ENCODE peak calls at places on chromosomes 16 and 17, in five cellular contexts. U, A, C, W and T are unnamed samples. For H3K4me1, the result is how much of the 10 kb centered on the place peaks cover.

GRCh38 chr16:20873331-20873730 is 26.8 kb downstream of the DCUN1D3 start:
- DNase-seq in U (no peak), A (no peak), C (no peak), W (no peak), T (no peak)

GRCh38 chr17:66523378-66524174 is 221.2 kb downstream of the PRKCA start:
- DNase-seq in U (no peak), A (no peak), C (no peak), W (no peak), T (no peak)

GRCh38 chr16:51408357-51408756 is 257.3 kb upstream of the SALL1 start:
- DNase-seq in U (no peak), A (no peak), C (no peak), W (no peak), T (no peak)

GRCh38 chr16:10509534-10510025 is 70.8 kb downstream of the EMP2 start:
- DNase-seq in U (peak), A (peak), C (peak), W (no peak), T (no peak)

GRCh38 chr16:21190599-21190998 is 20.8 kb downstream of the ZP2 start:
- DNase-seq in U (no peak), A (no peak), C (peak), W (no peak), T (no peak)

GRCh38 chr16:59886021-59886420 is 1151.9 kb upstream of the GOT2 start:
- DNase-seq in U (peak), A (no peak), C (no peak), W (no peak), T (no peak)

GRCh38 chr17:40425741-40426140 is 8.0 kb upstream of the TOP2A start:
- DNase-seq in U (no peak), A (peak), C (no peak), W (no peak), T (peak)

GRCh38 chr17:27478901-27479531 is 22.8 kb downstream of the KSR1 start:
- DNase-seq in U (no peak), A (no peak), C (no peak), W (no peak), T (no peak)

GRCh38 chr16:77037696-77038347 is 153.2 kb upstream of the MON1B start:
- DNase-seq in U (no peak), A (peak), C (no peak), W (no peak), T (no peak)

GRCh38 chr17:11803226-11803625 is 194.0 kb downstream of the ZNF18 start:
- DNase-seq in U (no peak), A (no peak), C (no peak), W (no peak), T (no peak)

GRCh38 chr17:83128306-83129240 is 49.2 kb downstream of the METRNL start:
- DNase-seq in U (no peak), A (peak), C (no peak), W (peak), T (peak)

GRCh38 chr17:6574689-6575595 is 18.6 kb upstream of the PITPNM3 start:
- DNase-seq in U (peak), A (no peak), C (no peak), W (no peak), T (peak)

GRCh38 chr17:68384941-68385340 is 72.4 kb downstream of the WIPI1 start:
- DNase-seq in U (no peak), A (no peak), C (no peak), W (no peak), T (no peak)

GRCh38 chr17:65954148-65954449 is 237.8 kb downstream of the CEP112 start:
- DNase-seq in U (no peak), A (no peak), C (no peak), W (no peak), T (no peak)

GRCh38 chr17:42563543-42563942 is 1.6 kb downstream of the COASY start:
- DNase-seq in U (no peak), A (no peak), C (no peak), W (no peak), T (no peak)

GRCh38 chr17:80117491-80118401 is 16.4 kb downstream of the GAA start:
- DNase-seq in U (no peak), A (peak), C (peak), W (no peak), T (no peak)

GRCh38 chr16:12876778-12877177 is 24.6 kb upstream of the SHISA9 start:
- DNase-seq in U (no peak), A (no peak), C (no peak), W (no peak), T (no peak)

GRCh38 chr16:66188786-66189725 is 177.4 kb upstream of the CDH5 start:
- DNase-seq in U (no peak), A (no peak), C (no peak), W (no peak), T (no peak)

GRCh38 chr17:1043601-1044251 is 46.8 kb downstream of the TIMM22 start:
- DNase-seq in U (no peak), A (peak), C (no peak), W (peak), T (peak)

GRCh38 chr17:65058151-65058550 is 1.6 kb upstream of the GNA13 start:
- DNase-seq in U (no peak), A (no peak), C (no peak), W (no peak), T (no peak)

GRCh38 chr17:2947996-2948550 is 115.3 kb downstream of the OR1D5 start:
- DNase-seq in U (no peak), A (peak), C (no peak), W (no peak), T (peak)

GRCh38 chr17:64641499-64641898 is 20.6 kb downstream of the SMURF2 start:
- DNase-seq in U (peak), A (no peak), C (peak), W (no peak), T (no peak)

GRCh38 chr16:72908362-72908838 is 139.5 kb downstream of the ZFHX3 start:
- DNase-seq in U (no peak), A (no peak), C (no peak), W (no peak), T (no peak)

GRCh38 chr16:29857133-29857760 is 5.8 kb downstream of the CDIPT start:
- DNase-seq in U (no peak), A (no peak), C (no peak), W (no peak), T (no peak)

GRCh38 chr16:29862383-29862883 is 593 bp downstream of the CDIPT start:
- DNase-seq in U (no peak), A (no peak), C (peak), W (no peak), T (no peak)

GRCh38 chr16:29858149-29858899 is 4.7 kb downstream of the CDIPT start:
- DNase-seq in U (no peak), A (no peak), C (no peak), W (no peak), T (no peak)

GRCh38 chr16:29860218-29860617 is 2.8 kb downstream of the CDIPT start:
- DNase-seq in U (no peak), A (no peak), C (no peak), W (no peak), T (no peak)

DNA sequence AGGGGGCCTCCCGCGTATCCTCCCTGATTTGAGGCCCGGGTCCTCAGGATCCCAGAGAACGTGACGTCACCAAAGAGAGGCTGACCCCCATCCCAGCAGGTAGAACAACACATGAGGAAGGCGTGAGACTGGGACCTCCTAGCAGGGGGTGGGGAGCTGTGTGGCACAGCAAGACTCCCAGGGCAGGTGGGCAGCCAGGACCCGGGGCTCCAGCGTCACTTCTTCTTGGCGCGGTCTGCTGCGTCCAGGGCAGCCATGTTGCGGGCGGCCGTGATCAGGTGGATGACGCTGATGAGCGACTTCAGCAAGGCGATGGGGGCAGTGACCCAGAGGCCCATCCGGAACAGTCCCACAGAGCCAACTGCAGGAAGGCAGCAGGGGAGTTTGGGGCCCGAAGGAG is 4.1 kb downstream of the CDIPT start:
- DNase-seq in U (no peak), A (no peak), C (no peak), W (no peak), T (no peak)
- H3K27ac ChIP-seq in U (no peak), A (no peak), C (no peak), W (no peak), T (no peak)

GRCh38 chr17:14738652-14738988 is 437.7 kb downstream of the HS3ST3B1 start:
- DNase-seq in U (no peak), A (no peak), C (no peak), W (no peak), T (no peak)
- H3K4me1 ChIP-seq in U (under half), A (under half), C (under half), W (under half), T (under half)

DNA sequence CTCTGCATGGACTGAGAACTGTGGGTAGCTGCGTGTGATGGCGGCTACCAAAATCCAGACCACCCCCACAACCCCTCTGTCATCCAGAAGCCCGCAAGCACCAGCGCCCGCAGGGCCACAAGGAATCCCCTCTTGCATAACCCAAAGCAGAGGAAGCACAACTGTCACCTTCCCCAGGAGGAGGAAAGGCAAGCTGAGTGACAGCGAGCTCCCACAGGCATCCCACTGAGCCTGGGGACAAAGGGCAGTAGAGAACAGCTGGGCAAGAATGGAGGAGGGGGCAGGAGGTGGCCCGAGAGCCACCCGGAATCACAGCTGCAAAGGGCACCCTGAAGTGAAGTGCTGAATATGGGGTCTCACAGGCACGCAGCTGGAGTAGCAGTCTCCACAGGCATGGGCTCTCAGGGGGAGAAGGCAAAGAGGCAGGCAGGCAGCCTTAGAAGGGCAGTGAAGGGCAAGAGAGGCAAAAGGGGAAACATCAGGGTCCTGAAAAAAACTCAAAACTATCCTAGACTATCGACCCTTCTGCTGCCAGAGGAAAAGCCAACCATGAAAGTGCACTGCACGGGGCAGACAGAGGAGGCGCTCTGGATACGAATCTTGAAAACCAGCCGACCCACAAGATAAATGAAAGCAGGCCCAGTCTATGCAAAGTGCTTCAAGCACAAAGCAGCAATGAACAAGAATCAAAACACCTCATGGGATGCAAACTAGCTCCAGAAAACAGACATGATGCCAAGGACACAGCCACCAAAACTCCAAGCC is 17.1 kb downstream of the USP36 start:
- DNase-seq in U (no peak), A (no peak), C (no peak), W (no peak), T (no peak)
- TF ChIP-seq CTCF in U (no peak), A (peak), C (peak), W (no peak), T (no peak)

GRCh38 chr17:4908711-4909496 is 6.0 kb upstream of the CHRNE start:
- DNase-seq in U (peak), A (peak), C (peak), W (peak), T (peak)
- H3K27ac ChIP-seq in U (peak), A (no peak), C (no peak), W (peak), T (peak)